ENCODE peak calls at places on chromosomes 6 and 20, in five cellular contexts. One of them, this sample, is unnamed.

GRCh38 chr20:53962388-53962787 is 108.0 kb downstream of the BCAS1 start:
- DNase-seq in H7: no peak
- DNase-seq in stimulated activated CD8-positive, alpha-beta memory T cell treated with anti-CD3 and anti-CD28 coated beads, Interleukin-7, amount 100 ng/mL, for 1 hour: no peak
- DNase-seq in effector CD8-positive, alpha-beta T cell: no peak
- DNase-seq in RPMI8226: no peak
- DNase-seq in this sample: peak; percentile 56

GRCh38 chr20:14580426-14581074 is 243.1 kb upstream of the FLRT3 start:
- DNase-seq in H7: no peak
- DNase-seq in stimulated activated CD8-positive, alpha-beta memory T cell treated with anti-CD3 and anti-CD28 coated beads, Interleukin-7, amount 100 ng/mL, for 1 hour: no peak
- DNase-seq in effector CD8-positive, alpha-beta T cell: no peak
- DNase-seq in RPMI8226: peak; percentile 79
- DNase-seq in this sample: no peak

GRCh38 chr6:135909737-135910387 is 58.4 kb downstream of the PDE7B start:
- DNase-seq in H7: peak; percentile 46
- DNase-seq in stimulated activated CD8-positive, alpha-beta memory T cell treated with anti-CD3 and anti-CD28 coated beads, Interleukin-7, amount 100 ng/mL, for 1 hour: peak; percentile 13
- DNase-seq in effector CD8-positive, alpha-beta T cell: peak; percentile 13
- DNase-seq in RPMI8226: peak; percentile 55
- DNase-seq in this sample: no peak

GRCh38 chr6:30743099-30744053 is 889 bp upstream of the FLOT1 start:
- DNase-seq in H7: peak; percentile 69
- DNase-seq in stimulated activated CD8-positive, alpha-beta memory T cell treated with anti-CD3 and anti-CD28 coated beads, Interleukin-7, amount 100 ng/mL, for 1 hour: no peak
- DNase-seq in effector CD8-positive, alpha-beta T cell: peak; percentile 7
- DNase-seq in RPMI8226: peak; percentile 42
- DNase-seq in this sample: no peak

GRCh38 chr6:137978252-137978896 is 111.3 kb downstream of the TNFAIP3 start:
- DNase-seq in H7: no peak
- DNase-seq in stimulated activated CD8-positive, alpha-beta memory T cell treated with anti-CD3 and anti-CD28 coated beads, Interleukin-7, amount 100 ng/mL, for 1 hour: no peak
- DNase-seq in effector CD8-positive, alpha-beta T cell: no peak
- DNase-seq in RPMI8226: no peak
- DNase-seq in this sample: no peak

GRCh38 chr20:46801003-46801702 is 91.7 kb downstream of the SLC2A10 start:
- DNase-seq in H7: no peak
- DNase-seq in stimulated activated CD8-positive, alpha-beta memory T cell treated with anti-CD3 and anti-CD28 coated beads, Interleukin-7, amount 100 ng/mL, for 1 hour: no peak
- DNase-seq in effector CD8-positive, alpha-beta T cell: no peak
- DNase-seq in RPMI8226: no peak
- DNase-seq in this sample: no peak

GRCh38 chr6:7673063-7673536 is 52.8 kb upstream of the BMP6 start:
- DNase-seq in H7: peak; percentile 79
- DNase-seq in stimulated activated CD8-positive, alpha-beta memory T cell treated with anti-CD3 and anti-CD28 coated beads, Interleukin-7, amount 100 ng/mL, for 1 hour: no peak
- DNase-seq in effector CD8-positive, alpha-beta T cell: no peak
- DNase-seq in RPMI8226: peak; percentile 87
- DNase-seq in this sample: no peak

GRCh38 chr6:467671-468082 is 76.1 kb downstream of the IRF4 start:
- DNase-seq in H7: peak; percentile 27
- DNase-seq in stimulated activated CD8-positive, alpha-beta memory T cell treated with anti-CD3 and anti-CD28 coated beads, Interleukin-7, amount 100 ng/mL, for 1 hour: no peak
- DNase-seq in effector CD8-positive, alpha-beta T cell: no peak
- DNase-seq in RPMI8226: no peak
- DNase-seq in this sample: no peak

GRCh38 chr6:166942393-166943168 is 13.8 kb downstream of the RNASET2 start:
- DNase-seq in H7: no peak
- DNase-seq in stimulated activated CD8-positive, alpha-beta memory T cell treated with anti-CD3 and anti-CD28 coated beads, Interleukin-7, amount 100 ng/mL, for 1 hour: no peak
- DNase-seq in effector CD8-positive, alpha-beta T cell: no peak
- DNase-seq in RPMI8226: no peak
- DNase-seq in this sample: no peak

GRCh38 chr6:30600576-30600975 is 16.5 kb downstream of the PPP1R10 start:
- DNase-seq in H7: no peak
- DNase-seq in stimulated activated CD8-positive, alpha-beta memory T cell treated with anti-CD3 and anti-CD28 coated beads, Interleukin-7, amount 100 ng/mL, for 1 hour: no peak
- DNase-seq in effector CD8-positive, alpha-beta T cell: no peak
- DNase-seq in RPMI8226: no peak
- DNase-seq in this sample: no peak

GRCh38 chr6:10412948-10413849 is 1.7 kb downstream of the TFAP2A start:
- DNase-seq in H7: peak; percentile 59
- DNase-seq in stimulated activated CD8-positive, alpha-beta memory T cell treated with anti-CD3 and anti-CD28 coated beads, Interleukin-7, amount 100 ng/mL, for 1 hour: no peak
- DNase-seq in effector CD8-positive, alpha-beta T cell: no peak
- DNase-seq in RPMI8226: peak; percentile 30
- DNase-seq in this sample: no peak

GRCh38 chr20:58464838-58465237 is 50.4 kb downstream of the APCDD1L start:
- DNase-seq in H7: no peak
- DNase-seq in stimulated activated CD8-positive, alpha-beta memory T cell treated with anti-CD3 and anti-CD28 coated beads, Interleukin-7, amount 100 ng/mL, for 1 hour: no peak
- DNase-seq in effector CD8-positive, alpha-beta T cell: no peak
- DNase-seq in RPMI8226: no peak
- DNase-seq in this sample: no peak

GRCh38 chr20:39004508-39004907 is 42.4 kb downstream of the DHX35 start:
- DNase-seq in H7: no peak
- DNase-seq in stimulated activated CD8-positive, alpha-beta memory T cell treated with anti-CD3 and anti-CD28 coated beads, Interleukin-7, amount 100 ng/mL, for 1 hour: no peak
- DNase-seq in effector CD8-positive, alpha-beta T cell: no peak
- DNase-seq in RPMI8226: peak; percentile 91
- DNase-seq in this sample: no peak

GRCh38 chr6:69424581-69424980 is 372.2 kb downstream of the LMBRD1 start:
- DNase-seq in H7: no peak
- DNase-seq in stimulated activated CD8-positive, alpha-beta memory T cell treated with anti-CD3 and anti-CD28 coated beads, Interleukin-7, amount 100 ng/mL, for 1 hour: no peak
- DNase-seq in effector CD8-positive, alpha-beta T cell: no peak
- DNase-seq in RPMI8226: no peak
- DNase-seq in this sample: no peak

GRCh38 chr6:36127462-36128016 is 2.8 kb upstream of the MAPK13 start:
- DNase-seq in H7: peak; percentile 41
- DNase-seq in stimulated activated CD8-positive, alpha-beta memory T cell treated with anti-CD3 and anti-CD28 coated beads, Interleukin-7, amount 100 ng/mL, for 1 hour: no peak
- DNase-seq in effector CD8-positive, alpha-beta T cell: no peak
- DNase-seq in RPMI8226: no peak
- DNase-seq in this sample: no peak